ENCODE peak calls at places on chromosome 21, in five cellular contexts. Q is progenitor cell of endocrine pancreas, G is epithelial cell of esophagus, O is activated T-cell treated with anti-CD3 and anti-CD28 coated beads for 4 hours, Y is SHP77. M is an unnamed sample.

GRCh38 chr21:42122808-42123207 is 51.7 kb downstream of the UMODL1 start:
- DNase-seq in Q (no peak), G (no peak), O (no peak), Y (no peak), M (no peak)

GRCh38 chr21:37908691-37909090 is 7.6 kb downstream of the KCNJ6 start:
- DNase-seq in Q (no peak), G (no peak), O (no peak), Y (no peak), M (no peak)

GRCh38 chr21:44398499-44398898 is 45.1 kb downstream of the TRPM2 start:
- DNase-seq in Q (no peak), G (no peak), O (no peak), Y (no peak), M (no peak)

GRCh38 chr21:32336711-32337110 is 38.1 kb downstream of the MRAP start:
- DNase-seq in Q (no peak), G (peak; percentile 77), O (no peak), Y (no peak), M (no peak)

GRCh38 chr21:42860345-42860744 is 19.0 kb downstream of the WDR4 start:
- DNase-seq in Q (no peak), G (no peak), O (no peak), Y (no peak), M (no peak)

GRCh38 chr21:21163904-21164303 is 165.7 kb downstream of the NCAM2 start:
- DNase-seq in Q (peak; percentile 15), G (peak; percentile 45), O (peak; percentile 7), Y (peak; percentile 61), M (peak; percentile 34)

GRCh38 chr21:35179990-35180557 is 131.0 kb upstream of the RUNX1 start:
- DNase-seq in Q (no peak), G (peak; percentile 57), O (no peak), Y (no peak), M (no peak)

GRCh38 chr21:18204931-18205330 is 39.7 kb upstream of the CHODL start:
- DNase-seq in Q (no peak), G (no peak), O (no peak), Y (no peak), M (no peak)

GRCh38 chr21:37984416-37984815 is 68.2 kb upstream of the KCNJ6 start:
- DNase-seq in Q (no peak), G (no peak), O (no peak), Y (no peak), M (no peak)

GRCh38 chr21:17578162-17578561 is 34.5 kb downstream of the BTG3 start:
- DNase-seq in Q (no peak), G (peak; percentile 27), O (no peak), Y (no peak), M (no peak)

GRCh38 chr21:29671728-29672127 is 268.1 kb downstream of the GRIK1 start:
- DNase-seq in Q (no peak), G (no peak), O (no peak), Y (no peak), M (no peak)

GRCh38 chr21:29504751-29505321 is 206.1 kb downstream of the BACH1 start:
- DNase-seq in Q (no peak), G (peak; percentile 56), O (no peak), Y (no peak), M (no peak)

GRCh38 chr21:14752006-14752909 is 206.1 kb upstream of the SAMSN1 start:
- DNase-seq in Q (no peak), G (no peak), O (no peak), Y (no peak), M (no peak)

GRCh38 chr21:15614757-15615156 is 115.0 kb upstream of the USP25 start:
- DNase-seq in Q (no peak), G (no peak), O (no peak), Y (no peak), M (no peak)

GRCh38 chr21:24727803-24728425 is 879.4 kb downstream of the MRPL39 start:
- DNase-seq in Q (no peak), G (no peak), O (no peak), Y (no peak), M (no peak)

GRCh38 chr21:39313042-39313456 is 383 bp downstream of the BRWD1 start:
- DNase-seq in Q (peak; percentile 32), G (no peak), O (peak; percentile 2), Y (no peak), M (peak; percentile 53)

GRCh38 chr21:39018730-39019129 is 164.5 kb downstream of the PSMG1 start:
- DNase-seq in Q (no peak), G (no peak), O (no peak), Y (no peak), M (no peak)

GRCh38 chr21:44596068-44596725 is 3.9 kb upstream of the KRTAP10-6 start:
- DNase-seq in Q (no peak), G (peak; percentile 36), O (no peak), Y (no peak), M (no peak)

GRCh38 chr21:18369115-18369514 is 34.5 kb downstream of the TMPRSS15 start:
- DNase-seq in Q (no peak), G (peak; percentile 1), O (no peak), Y (no peak), M (no peak)

GRCh38 chr21:42524341-42525227 is 10.9 kb downstream of the SLC37A1 start:
- DNase-seq in Q (peak; percentile 24), G (no peak), O (no peak), Y (peak; percentile 65), M (peak; percentile 82)

GRCh38 chr21:36184561-36184960 is 27.9 kb downstream of the DOP1B start:
- DNase-seq in Q (no peak), G (no peak), O (no peak), Y (no peak), M (no peak)

GRCh38 chr21:46297311-46298082 is 11.4 kb downstream of the YBEY start:
- DNase-seq in Q (no peak), G (no peak), O (no peak), Y (no peak), M (no peak)

GRCh38 chr21:43322805-43323204 is 104.1 kb downstream of the SIK1 start:
- DNase-seq in Q (no peak), G (no peak), O (no peak), Y (no peak), M (no peak)

GRCh38 chr21:43799301-43799840 is 10.0 kb downstream of the RRP1 start:
- DNase-seq in Q (no peak), G (no peak), O (no peak), Y (no peak), M (no peak)

GRCh38 chr21:34625194-34625593 is 10.3 kb upstream of the RCAN1 start:
- DNase-seq in Q (no peak), G (no peak), O (no peak), Y (no peak), M (no peak)

GRCh38 chr21:45080639-45081414 is 6.4 kb downstream of the ADARB1 start:
- DNase-seq in Q (no peak), G (no peak), O (no peak), Y (no peak), M (no peak)

GRCh38 chr21:15604424-15604823 is 125.4 kb upstream of the USP25 start:
- DNase-seq in Q (no peak), G (peak; percentile 95), O (no peak), Y (no peak), M (no peak)

GRCh38 chr21:33940846-33941245 is 25.2 kb upstream of the ATP5PO start:
- DNase-seq in Q (no peak), G (no peak), O (no peak), Y (no peak), M (no peak)

GRCh38 chr21:28247454-28248020 is 745.1 kb downstream of the LTN1 start:
- DNase-seq in Q (no peak), G (no peak), O (no peak), Y (no peak), M (no peak)

GRCh38 chr21:33815153-33815707 is 100.4 kb downstream of the ATP5PO start:
- DNase-seq in Q (no peak), G (no peak), O (no peak), Y (no peak), M (no peak)

GRCh38 chr21:25895565-25896205 is 160.9 kb downstream of the GABPA start:
- DNase-seq in Q (no peak), G (peak; percentile 63), O (no peak), Y (peak; percentile 3), M (no peak)

GRCh38 chr21:36499578-36500471 is 19.9 kb upstream of the CLDN14 start:
- DNase-seq in Q (no peak), G (peak; percentile 82), O (no peak), Y (no peak), M (no peak)

M was measured in glutamatergic neuron.